ENCODE peak calls at places on chromosome 5, in four cellular contexts. One of them, this sample, is unnamed.

GRCh38 chr5:41219655-41220269 is 6.4 kb upstream of the C6 start:
- DNase-seq in fibroblast of lung: peak
- DNase-seq in ELF-1: no peak
- DNase-seq in fibroblast of mammary gland: peak
- DNase-seq in this sample: peak

GRCh38 chr5:56522972-56523371 is 289.8 kb upstream of the ANKRD55 start:
- DNase-seq in ELF-1: no peak
- DNase-seq in fibroblast of lung: peak
- DNase-seq in fibroblast of mammary gland: peak
- DNase-seq in this sample: no peak

GRCh38 chr5:149221326-149221725 is 50.3 kb upstream of the AFAP1L1 start:
- DNase-seq in ELF-1: no peak
- DNase-seq in fibroblast of lung: peak
- DNase-seq in fibroblast of mammary gland: peak
- DNase-seq in this sample: no peak

GRCh38 chr5:177189416-177189815 is 55.8 kb downstream of the NSD1 start:
- DNase-seq in ELF-1: no peak
- DNase-seq in fibroblast of lung: peak
- DNase-seq in fibroblast of mammary gland: no peak
- DNase-seq in this sample: no peak

GRCh38 chr5:151238303-151238741 is 14.4 kb upstream of the CCDC69 start:
- DNase-seq in ELF-1: peak
- DNase-seq in fibroblast of mammary gland: no peak
- DNase-seq in fibroblast of lung: no peak
- DNase-seq in this sample: peak

GRCh38 chr5:45695680-45696093 is 493 bp downstream of the HCN1 start:
- DNase-seq in ELF-1: peak
- DNase-seq in fibroblast of lung: no peak
- DNase-seq in fibroblast of mammary gland: no peak
- DNase-seq in this sample: no peak

GRCh38 chr5:106801554-106801953 is 869.2 kb downstream of the EFNA5 start:
- DNase-seq in ELF-1: no peak
- DNase-seq in fibroblast of lung: no peak
- DNase-seq in fibroblast of mammary gland: no peak
- DNase-seq in this sample: no peak

GRCh38 chr5:90134381-90134780 is 275.2 kb downstream of the CETN3 start:
- DNase-seq in fibroblast of mammary gland: no peak
- DNase-seq in fibroblast of lung: no peak
- DNase-seq in ELF-1: no peak
- DNase-seq in this sample: no peak

GRCh38 chr5:111116550-111116949 is 24.4 kb downstream of the WDR36 start:
- DNase-seq in ELF-1: no peak
- DNase-seq in fibroblast of mammary gland: no peak
- DNase-seq in fibroblast of lung: no peak
- DNase-seq in this sample: no peak

GRCh38 chr5:55469838-55470237 is 64.9 kb downstream of the PLPP1 start:
- DNase-seq in fibroblast of lung: no peak
- DNase-seq in fibroblast of mammary gland: no peak
- DNase-seq in ELF-1: no peak
- DNase-seq in this sample: no peak

GRCh38 chr5:124760608-124761390 is 14.4 kb upstream of the ZNF608 start:
- DNase-seq in fibroblast of mammary gland: no peak
- DNase-seq in ELF-1: no peak
- DNase-seq in fibroblast of lung: no peak
- DNase-seq in this sample: no peak

GRCh38 chr5:59586811-59587340 is 306.6 kb downstream of the PDE4D start:
- DNase-seq in fibroblast of mammary gland: peak
- DNase-seq in ELF-1: no peak
- DNase-seq in fibroblast of lung: no peak
- DNase-seq in this sample: no peak

GRCh38 chr5:58330781-58331180 is 129.1 kb downstream of the PLK2 start:
- DNase-seq in ELF-1: no peak
- DNase-seq in fibroblast of lung: no peak
- DNase-seq in fibroblast of mammary gland: no peak
- DNase-seq in this sample: no peak

GRCh38 chr5:149439899-149440655 is 61.0 kb upstream of the IL17B start:
- DNase-seq in fibroblast of lung: peak
- DNase-seq in fibroblast of mammary gland: peak
- DNase-seq in ELF-1: peak
- DNase-seq in this sample: peak

GRCh38 chr5:76351577-76351976 is 51.5 kb upstream of the IQGAP2 start:
- DNase-seq in ELF-1: no peak
- DNase-seq in fibroblast of lung: no peak
- DNase-seq in fibroblast of mammary gland: no peak
- DNase-seq in this sample: no peak

GRCh38 chr5:95673076-95673475 is 9.7 kb downstream of the SPATA9 start:
- DNase-seq in fibroblast of mammary gland: peak
- DNase-seq in fibroblast of lung: peak
- DNase-seq in ELF-1: no peak
- DNase-seq in this sample: peak

GRCh38 chr5:135053989-135054388 is 20.0 kb upstream of the PITX1 start:
- DNase-seq in ELF-1: no peak
- DNase-seq in fibroblast of mammary gland: no peak
- DNase-seq in fibroblast of lung: no peak
- DNase-seq in this sample: peak

GRCh38 chr5:7815757-7816534 is 35.0 kb downstream of the CFAP90 start:
- DNase-seq in ELF-1: peak
- DNase-seq in fibroblast of lung: peak
- DNase-seq in fibroblast of mammary gland: peak
- DNase-seq in this sample: peak

GRCh38 chr5:122907238-122907637 is 61.8 kb downstream of the SNX24 start:
- DNase-seq in fibroblast of lung: no peak
- DNase-seq in fibroblast of mammary gland: peak
- DNase-seq in ELF-1: peak
- DNase-seq in this sample: no peak

GRCh38 chr5:69295088-69295754 is 37.4 kb downstream of the CCDC125 start:
- DNase-seq in fibroblast of lung: peak
- DNase-seq in fibroblast of mammary gland: peak
- DNase-seq in ELF-1: no peak
- DNase-seq in this sample: no peak